ENCODE peak calls at places on chromosomes 1 and 21, in ten cellular contexts. J is GM10248; L is HTR-8/SVneo; V is GM20000; K is SJSA1; W is putamen; N is Daoy; C is naive thymus-derived CD8-positive, alpha-beta T cell; P is NCI-H1105 treated with DMSO at 0.1 percent for 48 hours; E is iris pigment epithelial cell. B is an unnamed sample.
A peak's percentile ranks its signal among the peaks of the same experiment; 100 is the strongest.

GRCh38 chr1:19313961-19314882 is 2.1 kb downstream of the SLC66A1 start:
- DNase-seq in K (no peak), V (peak; percentile 29), C (no peak), N (no peak), E (no peak), P (no peak), W (no peak), L (no peak), J (no peak), B (no peak)

GRCh38 chr21:45709696-45710268 is 66.3 kb downstream of the PCBP3 start:
- DNase-seq in P (no peak), L (no peak), K (no peak), C (no peak), V (no peak), W (no peak), N (no peak), J (no peak), E (no peak), B (no peak)

GRCh38 chr1:228349701-228350171 is 56.9 kb downstream of the TRIM11 start:
- DNase-seq in E (no peak), J (no peak), W (no peak), K (no peak), L (no peak), C (no peak), P (no peak), V (no peak), N (no peak), B (no peak)

GRCh38 chr1:18155881-18156385 is 48.3 kb downstream of the IGSF21 start:
- DNase-seq in C (no peak), J (no peak), L (no peak), W (no peak), V (no peak), N (no peak), E (no peak), P (peak; percentile 85), K (no peak), B (no peak)

GRCh38 chr1:50060279-50060678 is 36.5 kb upstream of the AGBL4 start:
- DNase-seq in V (no peak), E (peak; percentile 3), C (no peak), N (peak; percentile 39), L (no peak), W (no peak), P (peak; percentile 38), K (no peak), J (no peak), B (no peak)

GRCh38 chr1:65764052-65764451 is 28.6 kb upstream of the PDE4B start:
- DNase-seq in P (no peak), W (no peak), K (no peak), J (no peak), L (no peak), E (no peak), N (no peak), C (no peak), V (no peak), B (no peak)

GRCh38 chr1:3881191-3881475 is 18.9 kb downstream of the C1orf174 start:
- DNase-seq in C (peak; percentile 22), E (no peak), V (no peak), K (no peak), L (no peak), N (no peak), P (no peak), W (no peak), J (no peak), B (no peak)

GRCh38 chr1:87629673-87630072 is 301.0 kb downstream of the LMO4 start:
- DNase-seq in K (no peak), E (no peak), P (no peak), V (no peak), W (no peak), N (no peak), L (no peak), J (no peak), C (no peak), B (no peak)

GRCh38 chr1:42141978-42142377 is 11.2 kb upstream of the GUCA2B start:
- DNase-seq in W (no peak), L (no peak), K (no peak), E (no peak), P (no peak), J (no peak), N (no peak), C (no peak), V (no peak), B (no peak)

B was measured in CD4-positive, alpha-beta T cell.